ENCODE peak calls at places on chromosomes 5 and 9, in four cellular contexts. One of them, this sample, is unnamed.

GRCh38 chr5:175236176-175236575 is 207.8 kb downstream of the DRD1 start:
- DNase-seq in IMR-90: no peak
- DNase-seq in H9: no peak
- DNase-seq in mesendoderm: no peak
- DNase-seq in this sample: no peak

GRCh38 chr5:123528059-123528458 is 16.1 kb downstream of the CSNK1G3 start:
- DNase-seq in IMR-90: no peak
- DNase-seq in H9: no peak
- DNase-seq in mesendoderm: no peak
- DNase-seq in this sample: no peak

GRCh38 chr5:34487202-34487879 is 168.8 kb upstream of the RAI14 start:
- DNase-seq in IMR-90: peak
- DNase-seq in H9: no peak
- DNase-seq in mesendoderm: no peak
- DNase-seq in this sample: no peak

GRCh38 chr5:135303582-135304173 is 95.4 kb downstream of the MACROH2A1 start:
- DNase-seq in IMR-90: no peak
- DNase-seq in H9: no peak
- DNase-seq in mesendoderm: no peak
- DNase-seq in this sample: no peak

GRCh38 chr9:95572370-95573151 is 55.8 kb upstream of the PTCH1 start:
- DNase-seq in IMR-90: no peak
- DNase-seq in H9: no peak
- DNase-seq in mesendoderm: no peak
- DNase-seq in this sample: no peak

GRCh38 chr9:136423432-136424146 is 13.1 kb downstream of the PMPCA start:
- DNase-seq in IMR-90: no peak
- DNase-seq in H9: no peak
- DNase-seq in mesendoderm: no peak
- DNase-seq in this sample: no peak

GRCh38 chr5:141637693-141638419 is 1.1 kb downstream of the RELL2 start:
- DNase-seq in IMR-90: peak
- DNase-seq in H9: peak
- DNase-seq in mesendoderm: peak
- DNase-seq in this sample: peak

GRCh38 chr5:84885479-84886258 is 501.0 kb upstream of the EDIL3 start:
- DNase-seq in IMR-90: peak
- DNase-seq in H9: no peak
- DNase-seq in mesendoderm: peak
- DNase-seq in this sample: no peak

GRCh38 chr5:79454043-79454442 is 59.9 kb downstream of the HOMER1 start:
- DNase-seq in IMR-90: no peak
- DNase-seq in H9: no peak
- DNase-seq in mesendoderm: no peak
- DNase-seq in this sample: no peak

GRCh38 chr9:21677834-21678233 is 124.6 kb upstream of the MTAP start:
- DNase-seq in IMR-90: peak
- DNase-seq in H9: no peak
- DNase-seq in mesendoderm: no peak
- DNase-seq in this sample: no peak

GRCh38 chr9:97759611-97760288 is 62.6 kb upstream of the XPA start:
- DNase-seq in IMR-90: no peak
- DNase-seq in H9: no peak
- DNase-seq in mesendoderm: no peak
- DNase-seq in this sample: no peak

GRCh38 chr9:2876726-2877125 is 32.8 kb upstream of the PUM3 start:
- DNase-seq in IMR-90: no peak
- DNase-seq in H9: no peak
- DNase-seq in mesendoderm: no peak
- DNase-seq in this sample: no peak

GRCh38 chr5:74851684-74852353 is 14.4 kb downstream of the FAM169A start:
- DNase-seq in IMR-90: peak
- DNase-seq in H9: no peak
- DNase-seq in mesendoderm: no peak
- DNase-seq in this sample: no peak

GRCh38 chr5:133801955-133802751 is 166.3 kb downstream of the C5orf15 start:
- DNase-seq in IMR-90: peak
- DNase-seq in H9: no peak
- DNase-seq in mesendoderm: no peak
- DNase-seq in this sample: no peak

GRCh38 chr5:78984020-78984610 is 995 bp downstream of the ARSB start:
- DNase-seq in IMR-90: peak
- DNase-seq in H9: peak
- DNase-seq in mesendoderm: no peak
- DNase-seq in this sample: no peak

GRCh38 chr5:125005287-125005686 is 258.8 kb upstream of the ZNF608 start:
- DNase-seq in IMR-90: no peak
- DNase-seq in H9: no peak
- DNase-seq in mesendoderm: no peak
- DNase-seq in this sample: no peak

GRCh38 chr5:98432378-98432777 is 341.1 kb upstream of the RGMB start:
- DNase-seq in IMR-90: no peak
- DNase-seq in H9: peak
- DNase-seq in mesendoderm: peak
- DNase-seq in this sample: peak

GRCh38 chr5:15601274-15601673 is 101.3 kb downstream of the FBXL7 start:
- DNase-seq in IMR-90: peak
- DNase-seq in H9: no peak
- DNase-seq in mesendoderm: peak
- DNase-seq in this sample: peak

GRCh38 chr5:82352146-82352791 is 74.1 kb upstream of the RPS23 start:
- DNase-seq in IMR-90: peak
- DNase-seq in H9: no peak
- DNase-seq in mesendoderm: no peak
- DNase-seq in this sample: no peak

GRCh38 chr9:91727316-91727861 is 222.6 kb downstream of the ROR2 start:
- DNase-seq in IMR-90: peak
- DNase-seq in H9: peak
- DNase-seq in mesendoderm: peak
- DNase-seq in this sample: peak

GRCh38 chr5:139210585-139210984 is 12.4 kb upstream of the SIL1 start:
- DNase-seq in IMR-90: no peak
- DNase-seq in H9: no peak
- DNase-seq in mesendoderm: no peak
- DNase-seq in this sample: no peak

GRCh38 chr5:124741711-124742496 is 4.5 kb downstream of the ZNF608 start:
- DNase-seq in IMR-90: peak
- DNase-seq in H9: no peak
- DNase-seq in mesendoderm: peak
- DNase-seq in this sample: peak

GRCh38 chr5:151619812-151620462 is 28.8 kb upstream of the FAT2 start:
- DNase-seq in IMR-90: no peak
- DNase-seq in H9: peak
- DNase-seq in mesendoderm: peak
- DNase-seq in this sample: peak

GRCh38 chr5:2375796-2376195 is 375.7 kb downstream of the IRX2 start:
- DNase-seq in IMR-90: no peak
- DNase-seq in H9: no peak
- DNase-seq in mesendoderm: no peak
- DNase-seq in this sample: no peak

GRCh38 chr5:52800394-52801213 is 12.9 kb downstream of the ITGA1 start:
- DNase-seq in IMR-90: peak
- DNase-seq in H9: peak
- DNase-seq in mesendoderm: peak
- DNase-seq in this sample: no peak

GRCh38 chr5:150173154-150173553 is 6.6 kb downstream of the CDX1 start:
- DNase-seq in IMR-90: no peak
- DNase-seq in H9: no peak
- DNase-seq in mesendoderm: no peak
- DNase-seq in this sample: no peak

GRCh38 chr9:68931821-68932220 is 82.1 kb downstream of the PRKACG start:
- DNase-seq in IMR-90: no peak
- DNase-seq in H9: no peak
- DNase-seq in mesendoderm: peak
- DNase-seq in this sample: no peak

GRCh38 chr9:26975728-26976707 is 19.8 kb downstream of the IFT74 start:
- DNase-seq in IMR-90: peak
- DNase-seq in H9: peak
- DNase-seq in mesendoderm: peak
- DNase-seq in this sample: peak

GRCh38 chr5:118603278-118603677 is 385.1 kb downstream of the DTWD2 start:
- DNase-seq in IMR-90: no peak
- DNase-seq in H9: no peak
- DNase-seq in mesendoderm: no peak
- DNase-seq in this sample: no peak

GRCh38 chr5:105167092-105167491 is 1604.5 kb upstream of the NUDT12 start:
- DNase-seq in IMR-90: no peak
- DNase-seq in H9: no peak
- DNase-seq in mesendoderm: peak
- DNase-seq in this sample: no peak

GRCh38 chr9:115681599-115681998 is 472.0 kb upstream of the PAPPA start:
- DNase-seq in IMR-90: no peak
- DNase-seq in H9: no peak
- DNase-seq in mesendoderm: no peak
- DNase-seq in this sample: no peak
- H3K56ac ChIP-seq in IMR-90: no peak
- H3K56ac ChIP-seq in H9: no peak
- H3K56ac ChIP-seq in mesendoderm: no peak
- H3K56ac ChIP-seq in this sample: no peak

GRCh38 chr9:130888146-130888885 is 8.3 kb downstream of the QRFP start:
- DNase-seq in IMR-90: no peak
- DNase-seq in H9: no peak
- DNase-seq in mesendoderm: no peak
- DNase-seq in this sample: no peak

GRCh38 chr9:130891699-130892502 is 4.7 kb downstream of the QRFP start:
- DNase-seq in IMR-90: no peak
- DNase-seq in H9: no peak
- DNase-seq in mesendoderm: no peak
- DNase-seq in this sample: no peak

GRCh38 chr9:130890869-130891698 is 5.5 kb downstream of the QRFP start:
- DNase-seq in IMR-90: no peak
- DNase-seq in H9: no peak
- DNase-seq in mesendoderm: no peak
- DNase-seq in this sample: no peak

GRCh38 chr9:130887494-130888144 is 9.0 kb downstream of the QRFP start:
- DNase-seq in IMR-90: peak
- DNase-seq in H9: no peak
- DNase-seq in mesendoderm: no peak
- DNase-seq in this sample: no peak

DNA sequence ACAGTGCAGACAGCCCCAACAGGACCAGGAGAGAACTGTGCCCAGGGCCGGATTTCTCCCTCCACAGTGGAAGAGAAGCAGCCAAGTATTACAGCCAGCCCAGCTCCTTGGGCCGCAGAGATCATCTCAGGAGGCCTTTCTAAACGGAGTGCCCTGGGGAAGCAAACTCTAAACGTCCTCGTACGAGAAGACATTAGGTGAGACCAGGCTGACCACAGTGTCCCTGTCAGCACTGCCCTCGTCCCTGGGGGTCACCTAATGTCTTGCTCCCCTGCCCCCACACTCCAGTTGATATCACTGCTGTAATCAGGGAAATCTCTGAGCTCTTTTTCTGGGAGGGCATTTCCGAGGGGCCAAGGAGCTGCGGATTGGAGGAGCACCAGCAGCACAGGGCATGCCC is 6.5 kb downstream of the QRFP start:
- DNase-seq in IMR-90: no peak
- DNase-seq in H9: no peak
- DNase-seq in mesendoderm: no peak
- DNase-seq in this sample: no peak
- H3K56ac ChIP-seq in IMR-90: no peak
- H3K56ac ChIP-seq in H9: no peak
- H3K56ac ChIP-seq in mesendoderm: no peak
- H3K56ac ChIP-seq in this sample: no peak

DNA sequence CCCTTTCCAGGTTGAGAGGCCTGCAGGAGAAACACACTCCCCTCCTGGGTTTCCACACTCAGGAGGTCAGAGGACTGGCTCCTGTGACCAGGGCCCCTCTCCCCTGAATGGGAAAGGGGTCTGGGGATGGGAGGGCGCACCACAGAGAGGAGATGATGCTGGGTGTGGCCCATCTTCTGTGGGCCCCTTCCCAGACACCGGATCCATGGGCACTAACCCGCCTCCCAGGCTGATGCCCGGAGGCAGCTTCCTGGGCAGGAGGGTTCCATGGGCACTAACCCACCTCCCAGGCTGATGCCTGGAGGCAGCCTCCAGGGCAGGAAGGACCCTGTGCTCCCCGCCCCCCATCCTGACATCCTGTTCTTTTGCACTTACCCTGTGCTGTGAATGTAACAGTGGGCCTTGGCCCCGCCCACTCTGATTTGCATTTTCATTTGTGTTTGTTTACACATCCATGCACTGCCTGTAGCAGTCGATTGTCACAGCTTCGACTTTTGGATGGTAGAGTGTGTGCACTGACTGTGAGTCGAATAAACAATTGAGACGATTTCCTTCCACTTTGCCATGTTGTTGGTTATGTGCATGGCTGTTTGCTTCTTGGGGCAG is 9.3 kb upstream of the DOLPP1 start:
- DNase-seq in IMR-90: no peak
- DNase-seq in H9: peak
- DNase-seq in mesendoderm: peak
- DNase-seq in this sample: peak
- H3K56ac ChIP-seq in IMR-90: no peak
- H3K56ac ChIP-seq in H9: no peak
- H3K56ac ChIP-seq in mesendoderm: peak
- H3K56ac ChIP-seq in this sample: no peak

GRCh38 chr5:68415177-68416085 is 199.9 kb downstream of the PIK3R1 start:
- DNase-seq in IMR-90: no peak
- DNase-seq in H9: no peak
- DNase-seq in mesendoderm: peak
- DNase-seq in this sample: no peak

GRCh38 chr5:68418230-68418629 is 202.7 kb downstream of the PIK3R1 start:
- DNase-seq in IMR-90: peak
- DNase-seq in H9: no peak
- DNase-seq in mesendoderm: no peak
- DNase-seq in this sample: no peak

GRCh38 chr5:68419101-68419636 is 203.6 kb downstream of the PIK3R1 start:
- DNase-seq in IMR-90: no peak
- DNase-seq in H9: no peak
- DNase-seq in mesendoderm: no peak
- DNase-seq in this sample: no peak

GRCh38 chr5:68418680-68419079 is 203.1 kb downstream of the PIK3R1 start:
- DNase-seq in IMR-90: no peak
- DNase-seq in H9: no peak
- DNase-seq in mesendoderm: no peak
- DNase-seq in this sample: no peak

DNA sequence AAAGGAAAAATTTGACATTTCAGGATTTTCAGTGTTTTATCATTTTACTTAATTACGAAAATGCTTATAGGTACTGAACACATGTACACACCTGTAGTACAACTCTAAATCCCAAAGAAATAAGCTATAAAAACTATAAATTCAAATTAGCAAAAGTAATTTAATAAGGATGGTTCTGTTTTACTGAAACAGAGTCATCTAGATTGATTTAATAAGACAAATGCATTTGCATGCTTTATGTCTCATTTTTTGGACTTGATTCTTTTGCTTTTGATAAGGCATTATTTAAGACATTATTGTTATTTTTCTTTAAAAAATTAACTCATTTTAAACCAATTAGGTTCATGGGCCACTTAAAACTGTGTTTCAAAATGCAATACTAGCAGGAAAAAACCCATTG is 201.2 kb downstream of the PIK3R1 start:
- DNase-seq in IMR-90: no peak
- DNase-seq in H9: no peak
- DNase-seq in mesendoderm: no peak
- DNase-seq in this sample: no peak
- H3K56ac ChIP-seq in IMR-90: no peak
- H3K56ac ChIP-seq in H9: no peak
- H3K56ac ChIP-seq in mesendoderm: no peak
- H3K56ac ChIP-seq in this sample: no peak